ENCODE peak calls at places on chromosomes 5 and 9, in four cellular contexts. S is activated naive CD4-positive, alpha-beta T cell treated with Interleukin-2 at 50 U/mL for 16 hours; K is H4; E is germinal center. H is an unnamed sample.

GRCh38 chr9:5825896-5826622 is 6.9 kb downstream of the ERMP1 start:
- DNase-seq in S (no peak), E (no peak), K (no peak), H (no peak)

GRCh38 chr9:38226491-38226951 is 157.5 kb upstream of the SHB start:
- DNase-seq in S (no peak), K (no peak), E (no peak), H (no peak)

GRCh38 chr5:72936893-72937292 is 18.9 kb upstream of the FCHO2 start:
- DNase-seq in E (no peak), S (no peak), K (no peak), H (no peak)

GRCh38 chr9:93565089-93565488 is 11.3 kb upstream of the PHF2 start:
- DNase-seq in K (no peak), S (no peak), E (no peak), H (no peak)

GRCh38 chr5:17012289-17012688 is 76.2 kb upstream of the MYO10 start:
- DNase-seq in E (no peak), S (no peak), K (peak), H (peak)

GRCh38 chr5:9245071-9245470 is 300.8 kb downstream of the SEMA5A start:
- DNase-seq in K (no peak), S (no peak), E (no peak), H (no peak)

GRCh38 chr9:110744753-110745522 is 76.3 kb downstream of the MUSK start:
- DNase-seq in E (no peak), K (peak), S (no peak), H (peak)

GRCh38 chr5:61313960-61314681 is 17.9 kb upstream of the ZSWIM6 start:
- DNase-seq in S (no peak), E (no peak), K (peak), H (peak)

GRCh38 chr5:90226433-90227099 is 183.0 kb downstream of the CETN3 start:
- DNase-seq in E (no peak), S (no peak), K (no peak), H (no peak)

GRCh38 chr5:160198886-160199409 is 30.4 kb upstream of the FABP6 start:
- DNase-seq in E (no peak), K (no peak), S (no peak), H (no peak)

GRCh38 chr5:54820346-54820745 is 165.0 kb downstream of the ESM1 start:
- DNase-seq in K (no peak), S (no peak), E (no peak), H (no peak)

GRCh38 chr5:131396882-131397281 is 133.0 kb downstream of the CDC42SE2 start:
- DNase-seq in K (no peak), S (no peak), E (no peak), H (no peak)

GRCh38 chr9:91522496-91522895 is 98.9 kb upstream of the NFIL3 start:
- DNase-seq in K (no peak), S (no peak), E (no peak), H (no peak)

GRCh38 chr9:80492221-80492620 is 920.5 kb downstream of the TLE4 start:
- DNase-seq in K (peak), E (no peak), S (no peak), H (peak)

GRCh38 chr5:101080485-101081240 is 177.6 kb upstream of the ST8SIA4 start:
- DNase-seq in K (no peak), E (no peak), S (no peak), H (no peak)

H was measured in bronchial epithelial cell.